ENCODE peak calls at places on chromosomes 3 and 15, in four cellular contexts. One of them, this sample, is unnamed.

GRCh38 chr3:101940521-101940992 is 91.2 kb downstream of the NFKBIZ start:
- DNase-seq in A549: no peak
- DNase-seq in pancreas: no peak
- DNase-seq in OCI-LY7: no peak
- DNase-seq in this sample: peak

GRCh38 chr3:183123891-183124290 is 24.6 kb upstream of the MCCC1 start:
- DNase-seq in A549: no peak
- DNase-seq in pancreas: no peak
- DNase-seq in OCI-LY7: no peak
- DNase-seq in this sample: no peak

GRCh38 chr3:183252973-183253363 is at the start of gene B3GNT5:
- DNase-seq in A549: no peak
- DNase-seq in pancreas: peak
- DNase-seq in OCI-LY7: no peak
- DNase-seq in this sample: no peak

GRCh38 chr15:73142802-73143762 is 90.8 kb downstream of the NEO1 start:
- DNase-seq in A549: peak
- DNase-seq in pancreas: no peak
- DNase-seq in OCI-LY7: no peak
- DNase-seq in this sample: no peak

GRCh38 chr3:189748046-189748445 is 116.9 kb downstream of the TP63 start:
- DNase-seq in A549: no peak
- DNase-seq in pancreas: no peak
- DNase-seq in OCI-LY7: no peak
- DNase-seq in this sample: no peak

GRCh38 chr15:63210151-63211051 is 21.0 kb downstream of the RAB8B start:
- DNase-seq in A549: no peak
- DNase-seq in pancreas: no peak
- DNase-seq in OCI-LY7: no peak
- DNase-seq in this sample: no peak

GRCh38 chr3:171242951-171243350 is 216.4 kb upstream of the SLC2A2 start:
- DNase-seq in A549: no peak
- DNase-seq in pancreas: no peak
- DNase-seq in OCI-LY7: no peak
- DNase-seq in this sample: no peak

GRCh38 chr3:128001576-128001975 is 50.7 kb upstream of the SEC61A1 start:
- DNase-seq in A549: no peak
- DNase-seq in pancreas: no peak
- DNase-seq in OCI-LY7: no peak
- DNase-seq in this sample: no peak

GRCh38 chr3:138448631-138449030 is 14.2 kb downstream of the ESYT3 start:
- DNase-seq in A549: no peak
- DNase-seq in pancreas: no peak
- DNase-seq in OCI-LY7: no peak
- DNase-seq in this sample: no peak

GRCh38 chr15:39756806-39757522 is 25.7 kb downstream of the FSIP1 start:
- DNase-seq in A549: no peak
- DNase-seq in pancreas: no peak
- DNase-seq in OCI-LY7: peak
- DNase-seq in this sample: no peak

GRCh38 chr3:54891540-54891897 is 36.3 kb downstream of the LRTM1 start:
- DNase-seq in A549: peak
- DNase-seq in pancreas: no peak
- DNase-seq in OCI-LY7: no peak
- DNase-seq in this sample: no peak

GRCh38 chr3:136862611-136862951 is 573 bp downstream of the NCK1 start:
- DNase-seq in A549: peak
- DNase-seq in pancreas: peak
- DNase-seq in OCI-LY7: peak
- DNase-seq in this sample: peak

GRCh38 chr3:52483081-52483480 is 12.1 kb upstream of the STAB1 start:
- DNase-seq in A549: no peak
- DNase-seq in pancreas: no peak
- DNase-seq in OCI-LY7: no peak
- DNase-seq in this sample: no peak

GRCh38 chr3:52480768-52481715 is 14.1 kb upstream of the STAB1 start:
- DNase-seq in A549: no peak
- DNase-seq in pancreas: no peak
- DNase-seq in OCI-LY7: no peak
- DNase-seq in this sample: peak

GRCh38 chr3:52483577-52484495 is 11.3 kb upstream of the STAB1 start:
- DNase-seq in A549: no peak
- DNase-seq in pancreas: no peak
- DNase-seq in OCI-LY7: no peak
- DNase-seq in this sample: no peak

GRCh38 chr3:52479876-52480575 is 15.1 kb upstream of the STAB1 start:
- DNase-seq in A549: no peak
- DNase-seq in pancreas: no peak
- DNase-seq in OCI-LY7: no peak
- DNase-seq in this sample: no peak

GRCh38 chr3:52481819-52482521 is 13.2 kb upstream of the STAB1 start:
- DNase-seq in A549: peak
- DNase-seq in pancreas: no peak
- DNase-seq in OCI-LY7: no peak
- DNase-seq in this sample: peak
- TF ChIP-seq CTCF in A549: no peak
- TF ChIP-seq CTCF in pancreas: no peak
- TF ChIP-seq CTCF in OCI-LY7: peak
- TF ChIP-seq CTCF in this sample: peak

GRCh38 chr3:194685723-194686413 is at the start of gene FAM43A:
- DNase-seq in A549: peak
- DNase-seq in pancreas: peak
- DNase-seq in OCI-LY7: peak
- DNase-seq in this sample: peak
- TF ChIP-seq CTCF in A549: no peak
- TF ChIP-seq CTCF in pancreas: no peak
- TF ChIP-seq CTCF in OCI-LY7: peak
- TF ChIP-seq CTCF in this sample: no peak

GRCh38 chr15:31439328-31439727 is 112.7 kb downstream of the KLF13 start:
- DNase-seq in A549: peak
- DNase-seq in pancreas: no peak
- DNase-seq in OCI-LY7: peak
- DNase-seq in this sample: no peak
- TF ChIP-seq CTCF in A549: peak
- TF ChIP-seq CTCF in pancreas: no peak
- TF ChIP-seq CTCF in OCI-LY7: peak
- TF ChIP-seq CTCF in this sample: peak

GRCh38 chr3:141575879-141576743 is 89.3 kb downstream of the RASA2 start:
- DNase-seq in A549: peak
- DNase-seq in pancreas: no peak
- DNase-seq in OCI-LY7: peak
- DNase-seq in this sample: no peak
- TF ChIP-seq CTCF in A549: peak
- TF ChIP-seq CTCF in pancreas: peak
- TF ChIP-seq CTCF in OCI-LY7: peak
- TF ChIP-seq CTCF in this sample: peak

GRCh38 chr3:25489858-25490591 is 62.0 kb downstream of the RARB start:
- DNase-seq in A549: no peak
- DNase-seq in pancreas: no peak
- DNase-seq in OCI-LY7: no peak
- DNase-seq in this sample: no peak

GRCh38 chr3:25493786-25494185 is 65.7 kb downstream of the RARB start:
- DNase-seq in A549: peak
- DNase-seq in pancreas: no peak
- DNase-seq in OCI-LY7: no peak
- DNase-seq in this sample: no peak

GRCh38 chr3:25495304-25495703 is 67.2 kb downstream of the RARB start:
- DNase-seq in A549: no peak
- DNase-seq in pancreas: no peak
- DNase-seq in OCI-LY7: no peak
- DNase-seq in this sample: no peak

GRCh38 chr3:25495726-25496125 is 67.7 kb downstream of the RARB start:
- DNase-seq in A549: no peak
- DNase-seq in pancreas: no peak
- DNase-seq in OCI-LY7: no peak
- DNase-seq in this sample: no peak

DNA sequence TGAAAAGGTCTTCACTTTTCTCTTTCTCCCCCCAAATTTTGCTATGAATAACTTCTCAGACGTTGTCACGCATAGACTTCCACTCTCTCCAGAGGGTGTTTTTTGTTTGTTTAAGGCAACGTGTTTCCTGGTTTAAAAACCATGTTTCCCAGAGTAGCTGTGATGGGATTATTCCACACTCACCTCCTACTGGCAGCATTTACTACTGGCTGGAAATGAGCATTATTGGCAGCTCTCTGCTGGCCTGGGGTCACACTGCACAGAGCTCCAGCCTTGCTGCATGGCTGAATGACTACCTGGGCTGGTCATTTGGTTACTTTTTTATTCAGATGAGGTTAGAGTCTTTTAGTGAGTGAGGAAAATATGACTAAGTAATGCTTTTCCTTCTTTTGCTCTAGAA is 65.2 kb downstream of the RARB start:
- DNase-seq in A549: no peak
- DNase-seq in pancreas: no peak
- DNase-seq in OCI-LY7: no peak
- DNase-seq in this sample: no peak
- TF ChIP-seq CTCF in A549: no peak
- TF ChIP-seq CTCF in pancreas: no peak
- TF ChIP-seq CTCF in OCI-LY7: no peak
- TF ChIP-seq CTCF in this sample: no peak

GRCh38 chr3:45224824-45225464 is 1.1 kb downstream of the TMEM158 start:
- DNase-seq in A549: peak
- DNase-seq in pancreas: peak
- DNase-seq in OCI-LY7: no peak
- DNase-seq in this sample: peak
- TF ChIP-seq CTCF in A549: peak
- TF ChIP-seq CTCF in pancreas: peak
- TF ChIP-seq CTCF in OCI-LY7: no peak
- TF ChIP-seq CTCF in this sample: no peak

GRCh38 chr3:21752749-21753347 is 1.8 kb upstream of the ZNF385D start:
- DNase-seq in A549: no peak
- DNase-seq in pancreas: no peak
- DNase-seq in OCI-LY7: peak
- DNase-seq in this sample: no peak
- TF ChIP-seq CTCF in A549: no peak
- TF ChIP-seq CTCF in pancreas: peak
- TF ChIP-seq CTCF in OCI-LY7: peak
- TF ChIP-seq CTCF in this sample: peak

GRCh38 chr15:82539690-82540054 is 585 bp downstream of the RPS17 start:
- DNase-seq in A549: no peak
- DNase-seq in pancreas: no peak
- DNase-seq in OCI-LY7: peak
- DNase-seq in this sample: no peak

GRCh38 chr15:82540984-82541431 is 751 bp upstream of the RPS17 start:
- DNase-seq in A549: peak
- DNase-seq in pancreas: no peak
- DNase-seq in OCI-LY7: no peak
- DNase-seq in this sample: peak

GRCh38 chr15:82543155-82543554 is 2.9 kb upstream of the RPS17 start:
- DNase-seq in A549: no peak
- DNase-seq in pancreas: no peak
- DNase-seq in OCI-LY7: no peak
- DNase-seq in this sample: no peak

GRCh38 chr15:82538961-82539689 is 1.1 kb downstream of the RPS17 start:
- DNase-seq in A549: no peak
- DNase-seq in pancreas: no peak
- DNase-seq in OCI-LY7: no peak
- DNase-seq in this sample: peak

DNA sequence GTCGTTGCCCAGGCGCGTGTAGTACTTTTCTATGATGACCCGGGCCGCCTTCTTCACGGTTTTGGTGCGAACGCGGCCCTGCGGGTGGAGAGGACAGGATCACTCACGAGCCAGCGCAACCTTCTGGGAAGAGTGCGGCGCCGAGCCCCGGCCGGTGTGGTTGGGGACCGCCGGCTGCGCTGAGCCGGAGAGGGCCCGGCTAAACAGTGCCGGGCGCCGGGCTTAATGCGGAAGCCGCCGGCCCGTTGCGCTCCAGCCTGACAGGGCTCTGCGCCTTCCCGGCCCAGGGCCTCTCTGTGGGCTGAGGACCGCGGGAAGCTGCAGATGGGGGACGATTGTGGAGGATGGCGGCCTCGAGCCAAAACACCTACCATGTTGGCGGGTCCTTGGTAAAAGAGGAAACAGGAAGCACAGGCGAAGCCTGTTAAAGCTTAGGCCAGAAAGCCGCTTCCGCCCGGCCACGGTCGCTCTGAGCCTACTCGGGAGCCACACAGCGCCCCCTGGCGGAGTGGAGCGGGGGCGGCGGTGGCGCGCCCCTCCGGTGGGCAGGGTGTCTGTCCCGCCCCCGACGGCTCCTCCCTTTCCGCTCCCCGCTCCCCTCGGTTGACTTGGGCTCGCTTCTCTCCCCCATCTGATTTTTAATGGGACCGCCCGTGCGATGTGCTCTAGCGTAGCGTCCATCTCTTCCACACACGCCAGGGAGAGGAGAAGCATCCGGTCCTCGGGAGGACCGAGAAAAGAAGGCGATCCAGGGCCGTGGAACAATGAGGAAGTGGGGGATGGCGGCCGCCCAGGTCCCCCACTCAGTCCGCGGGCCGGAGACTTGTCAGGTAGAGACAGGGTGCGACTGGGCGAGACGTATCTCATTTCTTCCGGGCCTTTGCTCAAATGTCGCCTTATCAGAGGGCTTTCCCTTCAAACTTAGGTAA is at the start of gene RPS17:
- DNase-seq in A549: peak
- DNase-seq in pancreas: peak
- DNase-seq in OCI-LY7: peak
- DNase-seq in this sample: peak
- TF ChIP-seq CTCF in A549: peak
- TF ChIP-seq CTCF in pancreas: peak
- TF ChIP-seq CTCF in OCI-LY7: peak
- TF ChIP-seq CTCF in this sample: peak

GRCh38 chr3:52623234-52623792 is 62.4 kb downstream of the PBRM1 start:
- DNase-seq in A549: no peak
- DNase-seq in pancreas: no peak
- DNase-seq in OCI-LY7: no peak
- DNase-seq in this sample: no peak
- TF ChIP-seq CTCF in A549: no peak
- TF ChIP-seq CTCF in pancreas: no peak
- TF ChIP-seq CTCF in OCI-LY7: no peak
- TF ChIP-seq CTCF in this sample: no peak

GRCh38 chr15:45884289-45884688 is 249.5 kb downstream of the SQOR start:
- DNase-seq in A549: no peak
- DNase-seq in pancreas: no peak
- DNase-seq in OCI-LY7: no peak
- DNase-seq in this sample: no peak
- TF ChIP-seq CTCF in A549: no peak
- TF ChIP-seq CTCF in pancreas: no peak
- TF ChIP-seq CTCF in OCI-LY7: no peak
- TF ChIP-seq CTCF in this sample: no peak